ENCODE peak calls at places on chromosomes 2 and 18, in five cellular contexts. N is NCI-H1092, X is Right ventricle myocardium superior, S is small intestine, R is activated T-helper 1 cell treated with Interleukin-2 at 50 U/mL for 16 hours. G is an unnamed sample.

GRCh38 chr2:112795720-112796119 is 11.4 kb upstream of the IL1A start:
- DNase-seq in N (no peak), X (no peak), S (no peak), R (no peak), G (no peak)

GRCh38 chr18:22128954-22129353 is 40.4 kb upstream of the GATA6 start:
- DNase-seq in N (no peak), X (no peak), S (peak), R (no peak), G (no peak)

GRCh38 chr2:70984576-70985282 is 6.3 kb downstream of the ANKRD53 start:
- DNase-seq in N (no peak), X (peak), S (peak), R (peak), G (no peak)

GRCh38 chr18:80175451-80176235 is 66.6 kb downstream of the ADNP2 start:
- DNase-seq in N (no peak), X (no peak), S (peak), R (peak), G (peak)

GRCh38 chr2:57886196-57886786 is 160.3 kb upstream of the VRK2 start:
- DNase-seq in N (peak), X (no peak), S (no peak), R (no peak), G (peak)

GRCh38 chr2:32159678-32160077 is 6.0 kb upstream of the SLC30A6 start:
- DNase-seq in N (no peak), X (no peak), S (no peak), R (no peak), G (no peak)

GRCh38 chr2:204842731-204843490 is 297.6 kb downstream of the PARD3B start:
- DNase-seq in N (no peak), X (peak), S (no peak), R (no peak), G (no peak)

GRCh38 chr2:42901076-42901645 is 108.8 kb upstream of the HAAO start:
- DNase-seq in N (no peak), X (no peak), S (no peak), R (no peak), G (no peak)

GRCh38 chr2:24917086-24917485 is 3.0 kb downstream of the ADCY3 start:
- DNase-seq in N (no peak), X (no peak), S (no peak), R (no peak), G (no peak)

GRCh38 chr2:194333091-194333490 is 1323.9 kb upstream of the SLC39A10 start:
- DNase-seq in N (no peak), X (no peak), S (no peak), R (no peak), G (no peak)

GRCh38 chr18:60684843-60685513 is 312.4 kb upstream of the MC4R start:
- DNase-seq in N (no peak), X (no peak), S (peak), R (no peak), G (peak)

GRCh38 chr2:24049485-24050021 is at the start of gene FKBP1B:
- DNase-seq in N (peak), X (peak), S (peak), R (peak), G (peak)

GRCh38 chr2:159094173-159094737 is 125.8 kb downstream of the TANC1 start:
- DNase-seq in N (no peak), X (peak), S (no peak), R (no peak), G (no peak)

GRCh38 chr2:6955523-6956136 is 38.4 kb downstream of the RNF144A start:
- DNase-seq in N (no peak), X (no peak), S (no peak), R (no peak), G (no peak)

GRCh38 chr2:219209818-219210571 is 3.4 kb downstream of the ZFAND2B start:
- DNase-seq in N (no peak), X (no peak), S (no peak), R (no peak), G (no peak)

GRCh38 chr2:130374587-130375290 is 18.9 kb downstream of the PTPN18 start:
- DNase-seq in N (no peak), X (no peak), S (no peak), R (no peak), G (no peak)

GRCh38 chr2:207071820-207072219 is 93.9 kb downstream of the KLF7 start:
- DNase-seq in N (no peak), X (no peak), S (no peak), R (no peak), G (no peak)

GRCh38 chr2:230674930-230675672 is 37.5 kb upstream of the CAB39 start:
- DNase-seq in N (no peak), X (no peak), S (no peak), R (no peak), G (no peak)

GRCh38 chr18:24878289-24878688 is 417.9 kb downstream of the HRH4 start:
- DNase-seq in N (no peak), X (no peak), S (peak), R (no peak), G (peak)

GRCh38 chr2:225400060-225400511 is 576 bp downstream of the NYAP2 start:
- DNase-seq in N (peak), X (no peak), S (peak), R (no peak), G (peak)

GRCh38 chr2:19651466-19651865 is 250.3 kb downstream of the TTC32 start:
- DNase-seq in N (no peak), X (no peak), S (no peak), R (no peak), G (no peak)

GRCh38 chr18:79400591-79401381 is 5.1 kb downstream of the NFATC1 start:
- DNase-seq in N (no peak), X (peak), S (no peak), R (peak), G (no peak)

GRCh38 chr2:162072181-162072702 is 1.8 kb downstream of the DPP4 start:
- DNase-seq in N (no peak), X (no peak), S (peak), R (no peak), G (no peak)

GRCh38 chr2:197705912-197706838 is 1.0 kb downstream of the MARS2 start:
- DNase-seq in N (no peak), X (peak), S (no peak), R (no peak), G (no peak)

GRCh38 chr18:55506074-55506473 is 81.9 kb downstream of the TCF4 start:
- DNase-seq in N (no peak), X (no peak), S (no peak), R (no peak), G (no peak)

G was measured in NCI-H2081.